ENCODE peak calls at places on chromosomes 5 and 9, in ten cellular contexts. Q is K562; W is aorta; O is RWPE1; U is right lobe of liver; E is HCT116; K is psoas muscle; X is A549; L is CD4-positive, alpha-beta T cell; M is CD8-positive, alpha-beta T cell. Z is an unnamed sample.

GRCh38 chr5:176787676-176788075 is 22.7 kb upstream of the UNC5A start:
- DNase-seq in Q (peak), W (no peak), O (no peak), U (no peak), E (peak), K (no peak), X (no peak), L (no peak), M (no peak), Z (no peak)

GRCh38 chr9:35911690-35912089 is 2.4 kb downstream of the SPAAR start:
- DNase-seq in Q (no peak), W (no peak), O (no peak), U (no peak), E (no peak), K (no peak), X (no peak), L (no peak), M (no peak), Z (no peak)

GRCh38 chr9:93543117-93543516 is 33.3 kb upstream of the PHF2 start:
- DNase-seq in Q (no peak), W (no peak), O (no peak), U (no peak), E (no peak), K (no peak), X (no peak), L (no peak), M (no peak), Z (no peak)

GRCh38 chr5:129820-130219 is 37.9 kb downstream of the PLEKHG4B start:
- DNase-seq in Q (no peak), W (no peak), O (no peak), U (no peak), E (no peak), K (no peak), X (no peak), L (no peak), M (no peak), Z (no peak)

GRCh38 chr5:143195496-143195895 is 208.0 kb downstream of the NR3C1 start:
- DNase-seq in Q (no peak), W (no peak), O (peak), U (no peak), E (no peak), K (no peak), X (no peak), L (no peak), M (no peak), Z (no peak)

GRCh38 chr5:179819296-179820126 is 1.2 kb upstream of the SQSTM1 start:
- DNase-seq in Q (peak), W (peak), O (peak), U (peak), E (no peak), K (peak), X (no peak), L (no peak), M (peak), Z (peak)

GRCh38 chr9:79395691-79396558 is 175.8 kb upstream of the TLE4 start:
- DNase-seq in Q (no peak), W (no peak), O (no peak), U (no peak), E (no peak), K (no peak), X (no peak), L (no peak), M (no peak), Z (no peak)

GRCh38 chr9:108058137-108058779 is 568.7 kb upstream of the KLF4 start:
- DNase-seq in Q (no peak), W (no peak), O (no peak), U (no peak), E (no peak), K (no peak), X (no peak), L (no peak), M (no peak), Z (no peak)

GRCh38 chr9:94108584-94108983 is 24.3 kb downstream of the PTPDC1 start:
- DNase-seq in Q (no peak), W (no peak), O (no peak), U (no peak), E (no peak), K (peak), X (no peak), L (no peak), M (no peak), Z (no peak)

GRCh38 chr9:101601904-101602765 is 7.4 kb upstream of the PPP3R2 start:
- DNase-seq in Q (peak), W (no peak), O (peak), U (no peak), E (peak), K (no peak), X (peak), L (no peak), M (no peak), Z (peak)

GRCh38 chr9:100111235-100111634 is 12.2 kb downstream of the INVS start:
- DNase-seq in Q (no peak), W (peak), O (peak), U (peak), E (no peak), K (peak), X (no peak), L (no peak), M (no peak), Z (peak)

GRCh38 chr5:135241536-135241935 is 157.5 kb downstream of the MACROH2A1 start:
- DNase-seq in Q (no peak), W (no peak), O (no peak), U (no peak), E (no peak), K (no peak), X (no peak), L (no peak), M (peak), Z (no peak)

GRCh38 chr5:123154857-123155467 is 65.9 kb downstream of the PRDM6 start:
- DNase-seq in Q (no peak), W (no peak), O (no peak), U (no peak), E (no peak), K (no peak), X (no peak), L (no peak), M (no peak), Z (peak)

GRCh38 chr9:104776787-104777186 is 12.9 kb downstream of the NIPSNAP3B start:
- DNase-seq in Q (no peak), W (no peak), O (no peak), U (no peak), E (no peak), K (no peak), X (no peak), L (no peak), M (no peak), Z (no peak)

GRCh38 chr9:86042226-86042625 is 57.1 kb downstream of the GOLM1 start:
- DNase-seq in Q (no peak), W (no peak), O (no peak), U (no peak), E (no peak), K (no peak), X (no peak), L (no peak), M (no peak), Z (no peak)

GRCh38 chr5:93654676-93655075 is 71.7 kb downstream of the NR2F1 start:
- DNase-seq in Q (no peak), W (no peak), O (no peak), U (no peak), E (no peak), K (no peak), X (no peak), L (no peak), M (no peak), Z (no peak)

GRCh38 chr9:37200572-37201005 is 80.2 kb downstream of the ZCCHC7 start:
- DNase-seq in Q (peak), W (no peak), O (peak), U (no peak), E (no peak), K (no peak), X (no peak), L (no peak), M (no peak), Z (no peak)

GRCh38 chr5:90017236-90017635 is 392.3 kb downstream of the CETN3 start:
- DNase-seq in Q (no peak), W (no peak), O (no peak), U (no peak), E (no peak), K (no peak), X (no peak), L (no peak), M (no peak), Z (no peak)

GRCh38 chr9:34988218-34989055 is 1.1 kb upstream of the DNAJB5 start:
- DNase-seq in Q (peak), W (peak), O (no peak), U (no peak), E (no peak), K (peak), X (no peak), L (peak), M (peak), Z (no peak)

GRCh38 chr9:127112056-127112455 is 10.4 kb downstream of the ANGPTL2 start:
- DNase-seq in Q (peak), W (no peak), O (peak), U (no peak), E (no peak), K (no peak), X (no peak), L (no peak), M (no peak), Z (no peak)

GRCh38 chr9:2418619-2419018 is 203.0 kb upstream of the VLDLR start:
- DNase-seq in Q (no peak), W (no peak), O (no peak), U (no peak), E (no peak), K (no peak), X (no peak), L (no peak), M (no peak), Z (no peak)

GRCh38 chr5:68225911-68226563 is 10.5 kb downstream of the PIK3R1 start:
- DNase-seq in Q (no peak), W (no peak), O (no peak), U (peak), E (no peak), K (no peak), X (no peak), L (no peak), M (no peak), Z (no peak)

GRCh38 chr5:150261231-150261630 is 28.3 kb downstream of the CAMK2A start:
- DNase-seq in Q (no peak), W (no peak), O (no peak), U (no peak), E (no peak), K (no peak), X (no peak), L (no peak), M (no peak), Z (no peak)

GRCh38 chr9:70587143-70587710 is 172.8 kb upstream of the KLF9 start:
- DNase-seq in Q (no peak), W (no peak), O (no peak), U (no peak), E (no peak), K (no peak), X (no peak), L (no peak), M (no peak), Z (no peak)
- H3K27ac ChIP-seq in Q (no peak), W (peak), O (no peak), U (no peak), E (no peak), K (peak), X (no peak), L (no peak), M (no peak), Z (peak)

GRCh38 chr5:14181299-14181968 is 38.3 kb downstream of the TRIO start:
- DNase-seq in Q (no peak), W (no peak), O (no peak), U (no peak), E (no peak), K (no peak), X (no peak), L (no peak), M (no peak), Z (no peak)

GRCh38 chr5:14179446-14179845 is 36.3 kb downstream of the TRIO start:
- DNase-seq in Q (no peak), W (no peak), O (no peak), U (no peak), E (no peak), K (no peak), X (no peak), L (no peak), M (no peak), Z (no peak)

GRCh38 chr5:14182761-14183160 is 39.6 kb downstream of the TRIO start:
- DNase-seq in Q (no peak), W (no peak), O (peak), U (no peak), E (no peak), K (no peak), X (no peak), L (no peak), M (no peak), Z (no peak)

GRCh38 chr5:14178671-14179211 is 35.6 kb downstream of the TRIO start:
- DNase-seq in Q (no peak), W (no peak), O (no peak), U (no peak), E (no peak), K (no peak), X (no peak), L (no peak), M (no peak), Z (no peak)

DNA sequence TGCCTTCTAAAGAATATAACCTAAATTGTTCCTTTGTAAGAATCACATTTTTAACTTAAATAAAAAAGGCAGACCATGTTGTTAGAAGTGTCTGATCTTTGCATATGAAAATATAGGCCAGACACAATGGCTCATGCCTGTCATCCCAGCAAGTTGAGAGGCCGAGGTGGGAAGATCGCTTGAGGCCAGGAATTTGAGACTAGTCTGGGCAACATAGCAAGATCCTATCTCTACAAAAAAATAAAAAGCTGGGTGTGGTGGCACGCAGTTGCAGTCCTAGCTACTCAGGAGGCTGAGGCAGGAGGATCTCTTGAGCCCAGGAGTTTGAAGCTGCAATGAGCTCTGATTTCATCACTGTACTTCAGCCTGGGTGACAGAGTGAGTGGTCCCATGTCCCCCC is 37.3 kb downstream of the TRIO start:
- DNase-seq in Q (no peak), W (no peak), O (no peak), U (no peak), E (no peak), K (no peak), X (no peak), L (no peak), M (no peak), Z (no peak)
- H3K27ac ChIP-seq in Q (no peak), W (no peak), O (no peak), U (no peak), E (no peak), K (no peak), X (peak), L (no peak), M (no peak), Z (no peak)

DNA sequence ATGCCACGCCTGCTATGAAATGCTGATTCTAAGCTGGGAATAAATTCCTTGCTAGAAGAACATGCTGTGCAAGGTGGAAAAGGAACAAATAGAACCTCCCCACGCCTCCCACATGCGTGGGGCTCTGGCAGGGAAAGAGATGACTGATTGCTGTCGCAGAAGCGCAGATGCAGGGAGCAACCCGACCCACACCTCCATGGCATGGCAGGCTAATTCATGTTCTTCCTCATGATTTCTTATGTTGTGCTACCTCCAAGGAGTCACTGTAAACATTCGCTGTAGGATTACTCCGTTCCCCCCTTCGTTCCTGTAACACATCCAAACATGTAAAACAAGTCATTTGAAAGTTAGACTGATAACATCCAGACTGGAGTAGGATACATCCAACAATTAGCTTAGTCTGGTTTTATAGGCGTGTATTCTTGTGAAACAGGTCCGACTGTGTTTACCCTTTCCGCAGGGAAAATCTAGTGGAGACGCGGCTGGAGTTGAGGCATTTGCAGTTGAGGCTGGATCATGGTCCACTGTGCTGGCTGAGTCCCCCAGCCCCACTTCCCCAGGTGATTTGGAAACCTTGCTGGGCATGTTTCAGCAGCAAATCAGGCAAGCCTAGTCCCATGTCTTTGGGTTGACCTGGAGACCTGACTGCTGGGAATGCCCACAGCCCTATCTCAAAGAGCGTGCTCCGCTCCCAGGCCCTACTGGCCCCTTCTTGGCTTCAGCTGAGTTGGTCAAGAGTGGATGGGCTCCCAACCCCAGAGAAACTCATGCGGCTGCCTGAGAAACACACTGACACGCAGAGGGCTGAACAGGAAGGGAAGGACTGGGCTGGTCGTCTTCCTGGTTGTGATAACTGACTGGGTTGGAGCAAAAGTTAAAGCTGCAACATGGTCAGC is 24.8 kb upstream of the ANKRD33B start:
- DNase-seq in Q (no peak), W (no peak), O (no peak), U (no peak), E (no peak), K (no peak), X (no peak), L (no peak), M (no peak), Z (peak)
- H3K27ac ChIP-seq in Q (no peak), W (no peak), O (no peak), U (no peak), E (no peak), K (no peak), X (peak), L (no peak), M (no peak), Z (no peak)

GRCh38 chr5:173954671-173955605 is 34.0 kb upstream of the C5orf47 start:
- DNase-seq in Q (no peak), W (no peak), O (no peak), U (peak), E (no peak), K (no peak), X (no peak), L (no peak), M (no peak), Z (no peak)

GRCh38 chr5:173950829-173951228 is 38.1 kb upstream of the C5orf47 start:
- DNase-seq in Q (no peak), W (no peak), O (no peak), U (no peak), E (no peak), K (no peak), X (no peak), L (no peak), M (no peak), Z (no peak)

DNA sequence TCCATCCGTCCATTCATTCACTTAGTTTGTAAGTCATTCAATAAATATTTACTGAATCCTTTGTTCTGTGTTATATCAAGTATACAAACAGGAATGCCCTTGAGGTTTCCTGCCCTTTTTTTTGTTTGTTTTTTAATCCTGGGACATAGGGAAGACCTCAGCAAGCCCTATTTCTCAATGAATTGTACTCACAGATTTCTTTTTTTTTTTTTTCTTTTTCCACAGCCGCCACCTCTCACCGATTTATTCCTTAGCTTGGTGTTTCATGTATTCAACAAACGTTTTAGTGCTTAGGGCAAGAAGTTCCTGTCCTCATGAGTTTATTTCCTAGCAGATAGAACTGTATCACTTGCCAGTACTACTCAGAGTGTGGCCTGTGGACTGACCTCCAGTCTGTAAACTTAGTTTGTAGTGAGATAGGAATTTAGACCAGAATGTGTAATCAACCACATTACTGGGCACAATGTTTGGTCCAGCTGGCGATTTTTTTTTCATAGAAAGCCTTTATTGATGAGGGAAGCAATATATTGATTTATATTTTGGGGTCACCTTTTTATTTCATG is 35.4 kb upstream of the C5orf47 start:
- DNase-seq in Q (no peak), W (no peak), O (no peak), U (peak), E (no peak), K (no peak), X (no peak), L (no peak), M (no peak), Z (no peak)
- H3K27ac ChIP-seq in Q (no peak), W (no peak), O (no peak), U (peak), E (no peak), K (peak), X (peak), L (no peak), M (no peak), Z (no peak)

GRCh38 chr9:720239-720881 is 121.1 kb upstream of the DMRT1 start:
- DNase-seq in Q (no peak), W (no peak), O (no peak), U (no peak), E (no peak), K (no peak), X (no peak), L (no peak), M (no peak), Z (no peak)

GRCh38 chr9:723308-723707 is 118.2 kb upstream of the DMRT1 start:
- DNase-seq in Q (no peak), W (no peak), O (no peak), U (no peak), E (no peak), K (no peak), X (no peak), L (no peak), M (no peak), Z (no peak)

GRCh38 chr9:726005-726404 is 115.5 kb upstream of the DMRT1 start:
- DNase-seq in Q (no peak), W (no peak), O (no peak), U (no peak), E (no peak), K (no peak), X (no peak), L (no peak), M (no peak), Z (no peak)

GRCh38 chr9:717722-718121 is 123.8 kb upstream of the DMRT1 start:
- DNase-seq in Q (no peak), W (no peak), O (no peak), U (no peak), E (no peak), K (no peak), X (no peak), L (no peak), M (no peak), Z (no peak)

GRCh38 chr9:722388-722980 is 119.0 kb upstream of the DMRT1 start:
- DNase-seq in Q (no peak), W (no peak), O (no peak), U (no peak), E (no peak), K (no peak), X (no peak), L (no peak), M (no peak), Z (no peak)
- H3K27ac ChIP-seq in Q (no peak), W (peak), O (no peak), U (no peak), E (no peak), K (peak), X (no peak), L (no peak), M (no peak), Z (no peak)

DNA sequence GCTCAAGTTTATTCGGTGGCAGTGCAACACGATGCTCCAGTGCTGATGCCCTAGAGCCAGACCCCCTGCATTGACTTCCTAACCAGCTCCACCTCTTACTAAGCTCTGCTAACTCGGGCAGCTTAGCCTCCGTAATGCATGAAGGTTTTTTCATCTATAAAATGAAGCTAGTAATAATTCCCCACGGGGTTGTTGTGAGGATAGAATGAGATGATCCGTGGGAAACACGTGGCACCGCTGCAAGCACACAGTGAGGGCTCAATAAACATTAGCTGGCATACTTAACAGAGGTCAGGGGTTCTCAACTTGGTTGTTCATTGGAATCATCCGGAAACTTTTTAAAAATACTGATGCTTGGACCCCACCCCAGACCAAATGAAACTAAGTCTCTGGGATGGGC is 6.8 kb downstream of the ENC1 start:
- DNase-seq in Q (no peak), W (no peak), O (no peak), U (no peak), E (no peak), K (no peak), X (no peak), L (no peak), M (no peak), Z (no peak)
- H3K27ac ChIP-seq in Q (no peak), W (no peak), O (peak), U (no peak), E (peak), K (no peak), X (peak), L (no peak), M (no peak), Z (no peak)

GRCh38 chr5:44388504-44389409 is 463 bp downstream of the FGF10 start:
- DNase-seq in Q (no peak), W (peak), O (peak), U (no peak), E (no peak), K (peak), X (no peak), L (no peak), M (no peak), Z (no peak)
- H3K27ac ChIP-seq in Q (no peak), W (no peak), O (no peak), U (no peak), E (no peak), K (no peak), X (no peak), L (no peak), M (no peak), Z (peak)

Z was measured in prostate gland.